ENCODE peak calls at places on chromosomes 16 and 17, in eight cellular contexts. K, N, Q, F, R, X, P and A are unnamed samples.

GRCh38 chr17:57648720-57649119 is 96.4 kb downstream of the CCDC182 start:
- DNase-seq in P (no peak), K (no peak), F (no peak), X (no peak), Q (no peak), N (no peak), R (no peak), A (no peak)

GRCh38 chr17:68698761-68699160 is 97.6 kb upstream of the FAM20A start:
- DNase-seq in Q (peak), N (no peak), R (no peak), F (no peak), X (no peak), K (no peak), P (no peak), A (no peak)

GRCh38 chr16:79728048-79728922 is 127.7 kb upstream of the MAF start:
- DNase-seq in Q (no peak), R (peak), K (no peak), N (no peak), F (no peak), P (no peak), X (no peak), A (no peak)

GRCh38 chr16:8660841-8661301 is 13.5 kb upstream of the ABAT start:
- DNase-seq in N (peak), Q (peak), P (peak), R (peak), X (peak), F (no peak), K (no peak), A (peak)

GRCh38 chr16:53445534-53445933 is 11.3 kb downstream of the RBL2 start:
- DNase-seq in Q (no peak), K (no peak), R (no peak), X (no peak), N (no peak), P (no peak), F (no peak), A (no peak)

GRCh38 chr16:637081-638018 is 1.2 kb upstream of the METTL26 start:
- DNase-seq in P (peak), F (peak), X (peak), Q (peak), N (peak), K (peak), R (no peak), A (peak)

GRCh38 chr17:50047488-50048126 is 8.3 kb upstream of the ITGA3 start:
- DNase-seq in R (no peak), K (no peak), F (no peak), Q (peak), N (no peak), P (peak), X (no peak), A (no peak)

GRCh38 chr17:4154201-4154600 is 11.2 kb downstream of the CYB5D2 start:
- DNase-seq in R (no peak), Q (no peak), K (no peak), X (no peak), P (no peak), F (no peak), N (no peak), A (no peak)

GRCh38 chr17:9557356-9557755 is 18.3 kb downstream of the STX8 start:
- DNase-seq in Q (peak), F (no peak), X (no peak), R (no peak), K (no peak), P (no peak), N (no peak), A (no peak)

GRCh38 chr17:81253358-81254131 is 14.4 kb downstream of the NDUFAF8 start:
- DNase-seq in F (no peak), Q (peak), X (peak), K (no peak), R (no peak), P (peak), N (no peak), A (peak)

GRCh38 chr17:78179372-78179771 is 7.5 kb downstream of the TK1 start:
- DNase-seq in Q (peak), P (peak), F (no peak), R (no peak), N (no peak), K (no peak), X (no peak), A (no peak)

GRCh38 chr17:16878547-16879100 is 93.3 kb downstream of the TNFRSF13B start:
- DNase-seq in Q (no peak), F (no peak), R (no peak), X (no peak), K (peak), N (no peak), P (no peak), A (no peak)

GRCh38 chr17:9956474-9957131 is 51.5 kb upstream of the RCVRN start:
- DNase-seq in K (no peak), R (no peak), P (no peak), X (no peak), F (no peak), N (no peak), Q (no peak), A (no peak)

GRCh38 chr17:64784353-64784798 is 122.3 kb upstream of the SMURF2 start:
- DNase-seq in R (no peak), F (no peak), N (no peak), Q (no peak), K (peak), P (no peak), X (no peak), A (no peak)

GRCh38 chr17:17440938-17441730 is 35.7 kb upstream of the MED9 start:
- DNase-seq in P (no peak), Q (peak), K (peak), N (no peak), F (no peak), X (no peak), R (no peak), A (no peak)

GRCh38 chr17:76534831-76535732 is 2.4 kb downstream of the CYGB start:
- DNase-seq in R (no peak), Q (peak), X (peak), P (no peak), K (no peak), N (peak), F (no peak), A (no peak)

GRCh38 chr17:4719684-4720221 is 9.3 kb downstream of the ARRB2 start:
- DNase-seq in F (no peak), K (no peak), X (no peak), P (no peak), N (no peak), Q (no peak), R (no peak), A (no peak)

GRCh38 chr16:2039286-2040030 is 8.2 kb downstream of the NTHL1 start:
- DNase-seq in R (no peak), X (peak), P (peak), F (peak), N (peak), Q (peak), K (no peak), A (peak)

GRCh38 chr16:61024180-61024900 is 1011.9 kb downstream of the CDH8 start:
- DNase-seq in R (no peak), X (no peak), N (no peak), F (no peak), K (no peak), Q (no peak), P (no peak), A (no peak)

GRCh38 chr17:78365561-78366108 is 5.8 kb upstream of the SOCS3 start:
- DNase-seq in P (no peak), F (no peak), K (no peak), R (peak), X (no peak), N (no peak), Q (peak), A (no peak)

GRCh38 chr16:56910654-56911539 is 21.0 kb upstream of the HERPUD1 start:
- DNase-seq in P (peak), Q (peak), K (no peak), R (no peak), F (peak), N (no peak), X (no peak), A (no peak)

GRCh38 chr17:2214887-2215615 is 88.5 kb downstream of the SMG6 start:
- DNase-seq in F (no peak), K (no peak), X (peak), Q (peak), P (peak), R (no peak), N (peak), A (no peak)

GRCh38 chr17:73933164-73933766 is 270.2 kb upstream of the RPL38 start:
- DNase-seq in F (no peak), R (no peak), N (no peak), P (no peak), K (peak), Q (no peak), X (no peak), A (no peak)

GRCh38 chr17:73933871-73934270 is 269.6 kb upstream of the RPL38 start:
- DNase-seq in X (no peak), R (no peak), F (no peak), K (no peak), Q (no peak), N (no peak), P (no peak), A (no peak)

GRCh38 chr17:73932216-73932749 is 271.2 kb upstream of the RPL38 start:
- DNase-seq in K (peak), R (no peak), Q (no peak), F (no peak), N (no peak), P (no peak), X (no peak), A (no peak)

GRCh38 chr17:73934696-73935095 is 268.8 kb upstream of the RPL38 start:
- DNase-seq in X (no peak), F (no peak), K (no peak), N (no peak), P (no peak), R (no peak), Q (no peak), A (no peak)

DNA sequence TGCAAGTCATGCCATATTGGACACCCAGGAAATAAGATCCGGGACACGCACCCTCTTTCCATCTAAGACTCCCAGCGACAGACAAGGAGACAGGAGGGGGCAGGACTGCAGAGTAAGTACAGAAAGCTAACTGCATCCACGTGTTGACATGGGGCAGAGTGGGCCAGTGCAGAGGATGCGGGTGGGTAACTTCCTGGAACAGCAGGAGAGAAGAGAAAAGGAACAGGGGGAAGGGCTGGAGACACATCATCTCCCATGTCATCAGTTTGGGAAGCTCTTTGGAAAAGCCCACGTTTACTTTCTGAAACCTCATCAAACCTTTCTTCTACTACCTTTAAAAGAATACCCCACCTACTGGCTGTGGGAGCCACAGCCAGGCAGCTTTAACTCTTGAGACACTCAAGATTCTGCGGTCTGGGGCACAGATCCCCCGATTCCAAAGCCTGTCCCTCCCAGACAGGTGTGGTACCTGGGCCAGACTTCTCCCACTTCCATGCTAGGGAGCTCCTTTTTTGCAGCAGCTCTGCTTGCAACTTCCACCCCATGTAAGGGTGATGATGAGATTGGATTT is 273.5 kb upstream of the RPL38 start:
- DNase-seq in K (peak), F (no peak), X (no peak), Q (no peak), N (no peak), R (no peak), P (no peak), A (no peak)
- TF ChIP-seq CTCF in K (no peak), F (no peak), X (no peak), Q (no peak), N (no peak), R (peak), P (no peak), A (no peak)

GRCh38 chr17:38799501-38800236 is at the start of gene PIP4K2B:
- DNase-seq in K (peak), P (peak), F (peak), R (peak), N (peak), Q (peak), X (peak), A (peak)

GRCh38 chr17:38797091-38797490 is 2.3 kb downstream of the PIP4K2B start:
- DNase-seq in X (no peak), P (peak), F (no peak), N (no peak), K (no peak), R (no peak), Q (peak), A (no peak)

GRCh38 chr17:38800237-38800760 is 943 bp upstream of the PIP4K2B start:
- DNase-seq in Q (no peak), F (no peak), N (no peak), P (no peak), K (no peak), R (no peak), X (no peak), A (no peak)

GRCh38 chr17:38797828-38798227 is 1.5 kb downstream of the PIP4K2B start:
- DNase-seq in P (peak), R (no peak), K (no peak), Q (peak), X (no peak), N (no peak), F (no peak), A (no peak)

DNA sequence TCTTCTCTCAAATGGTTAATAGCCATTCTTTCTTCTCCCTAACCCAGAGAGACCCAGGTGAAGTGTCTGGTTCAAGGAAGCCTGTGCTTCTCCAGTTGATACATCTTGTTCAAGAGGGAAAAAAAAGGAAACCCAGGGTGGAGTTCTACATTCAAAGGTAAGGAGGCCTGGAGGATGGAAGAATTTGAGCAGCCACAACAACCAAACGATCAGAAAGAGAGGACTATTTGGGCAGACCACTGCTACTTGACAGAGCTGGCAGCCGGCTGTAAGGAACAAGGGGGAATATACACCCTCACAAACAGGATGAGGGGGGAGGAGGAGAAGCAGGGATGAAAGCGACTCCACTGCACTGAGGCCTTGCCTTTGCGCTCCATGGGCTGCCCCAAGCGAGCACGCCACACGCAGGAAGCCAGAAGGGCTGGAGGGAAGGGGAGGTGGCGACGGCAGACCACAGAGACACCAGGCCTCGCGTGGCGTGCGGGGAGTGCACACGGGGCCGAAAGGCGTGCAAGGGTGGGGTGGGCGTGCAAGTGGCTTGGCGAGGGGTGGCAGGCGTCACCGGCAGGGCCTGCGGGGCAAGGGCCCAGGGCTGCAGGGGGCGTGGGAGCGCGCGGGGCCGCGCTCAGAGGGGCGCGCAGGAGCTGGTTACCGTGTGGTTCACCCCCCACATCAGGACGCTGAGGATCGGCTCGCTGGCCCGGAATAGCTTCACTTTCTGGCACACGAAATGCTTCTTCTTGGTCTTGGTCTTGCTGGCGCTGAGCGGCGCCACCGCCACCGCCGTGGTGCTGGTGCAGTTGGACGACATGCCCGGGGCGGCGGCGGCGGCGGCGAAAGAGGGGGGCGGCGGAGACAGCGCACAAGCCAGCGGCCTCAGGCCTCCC is 499 bp downstream of the PIP4K2B start:
- DNase-seq in X (peak), K (peak), F (no peak), N (peak), Q (peak), P (peak), R (no peak), A (peak)
- TF ChIP-seq CTCF in X (peak), K (no peak), F (no peak), N (no peak), Q (no peak), P (no peak), R (no peak), A (no peak)

GRCh38 chr16:88338111-88338510 is 44.6 kb upstream of the ZNF469 start:
- DNase-seq in R (no peak), K (no peak), P (peak), X (no peak), F (no peak), N (no peak), Q (no peak), A (no peak)
- TF ChIP-seq CTCF in R (peak), K (no peak), P (peak), X (no peak), F (no peak), N (no peak), Q (no peak), A (peak)

DNA sequence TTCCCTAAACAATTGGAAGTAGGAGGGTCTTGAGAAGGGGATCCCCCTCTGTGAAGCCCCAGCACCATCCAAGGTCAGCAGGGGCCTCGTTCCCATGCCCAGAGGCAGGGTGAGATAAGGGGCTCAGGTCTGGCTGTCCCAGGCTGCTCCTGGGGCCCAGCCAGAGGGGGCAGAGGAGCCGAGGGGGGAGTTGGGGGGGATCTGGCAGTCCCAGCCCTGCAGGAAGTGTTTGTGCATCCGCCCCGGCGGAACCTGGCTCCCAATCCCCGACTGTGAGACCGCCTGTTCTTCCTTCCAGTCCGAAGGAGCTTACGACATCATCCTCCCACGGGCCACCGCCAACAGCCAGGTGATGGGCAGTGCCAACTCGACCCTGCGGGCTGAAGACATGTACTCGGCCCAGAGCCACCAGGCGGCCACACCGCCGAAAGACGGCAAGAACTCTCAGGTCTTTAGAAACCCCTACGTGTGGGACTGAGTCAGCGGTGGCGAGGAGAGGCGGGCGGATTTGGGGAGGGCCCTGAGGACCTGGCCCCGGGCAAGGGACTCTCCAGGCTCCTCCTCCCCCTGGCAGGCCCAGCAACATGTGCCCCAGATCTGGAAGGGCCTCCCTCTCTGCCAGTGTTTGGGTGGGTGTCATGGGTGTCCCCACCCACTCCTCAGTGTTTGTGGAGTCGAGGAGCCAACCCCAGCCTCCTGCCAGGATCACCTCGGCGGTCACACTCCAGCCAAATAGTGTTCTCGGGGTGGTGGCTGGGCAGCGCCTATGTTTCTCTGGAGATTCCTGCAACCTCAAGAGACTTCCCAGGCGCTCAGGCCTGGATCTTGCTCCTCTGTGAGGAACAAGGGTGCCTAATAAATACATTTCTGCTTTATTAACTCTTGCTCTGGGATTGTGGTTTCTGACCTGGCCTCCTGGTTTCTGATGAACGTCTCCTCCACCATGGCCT is 14.9 kb downstream of the GPRC5C start:
- DNase-seq in Q (no peak), P (no peak), K (no peak), R (no peak), F (no peak), X (peak), N (peak), A (no peak)
- TF ChIP-seq CTCF in Q (no peak), P (no peak), K (no peak), R (no peak), F (no peak), X (no peak), N (no peak), A (no peak)

DNA sequence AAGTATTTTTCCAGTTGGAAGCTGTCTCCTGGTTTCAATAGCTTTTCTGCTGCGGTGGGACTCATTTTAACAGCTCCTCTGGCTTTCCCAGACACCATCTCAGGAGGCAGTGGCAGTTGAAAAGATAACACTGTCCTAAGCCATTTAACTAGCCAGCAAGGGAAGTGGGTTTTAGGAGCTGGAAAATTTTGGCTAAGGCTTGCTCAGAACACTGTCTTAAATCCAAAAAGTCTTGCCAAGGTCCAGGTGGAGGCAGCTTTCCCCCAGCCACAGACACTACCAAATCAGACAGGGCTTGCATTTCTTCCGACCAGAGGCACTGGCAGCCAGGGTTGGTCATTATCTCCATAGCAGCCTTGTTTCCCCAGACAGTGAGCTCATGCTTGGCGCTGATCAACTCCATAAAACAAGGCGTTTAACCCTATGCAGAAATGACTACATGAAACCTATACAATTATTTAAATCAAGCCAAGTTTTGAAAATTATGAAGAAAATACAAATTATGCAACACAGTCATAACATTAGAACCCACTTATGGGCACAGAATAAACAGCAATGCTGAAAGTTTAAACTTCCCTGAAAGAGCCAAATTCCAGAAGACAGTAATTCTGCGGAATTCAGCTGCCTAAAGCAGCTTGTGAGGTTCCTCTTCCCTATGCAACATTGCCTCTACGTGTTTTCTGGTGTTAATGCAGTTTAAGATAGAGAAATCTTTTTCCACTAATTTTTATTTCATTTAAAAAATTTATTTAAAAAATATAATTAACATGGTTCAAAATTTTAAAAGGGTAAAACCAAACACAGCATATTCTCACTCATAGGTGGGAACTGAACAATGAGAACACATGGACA is 25.0 kb downstream of the GABARAPL2 start:
- DNase-seq in R (no peak), K (peak), N (peak), Q (peak), F (peak), P (peak), X (peak), A (no peak)
- TF ChIP-seq CTCF in R (no peak), K (no peak), N (no peak), Q (no peak), F (peak), P (no peak), X (peak), A (no peak)

DNA sequence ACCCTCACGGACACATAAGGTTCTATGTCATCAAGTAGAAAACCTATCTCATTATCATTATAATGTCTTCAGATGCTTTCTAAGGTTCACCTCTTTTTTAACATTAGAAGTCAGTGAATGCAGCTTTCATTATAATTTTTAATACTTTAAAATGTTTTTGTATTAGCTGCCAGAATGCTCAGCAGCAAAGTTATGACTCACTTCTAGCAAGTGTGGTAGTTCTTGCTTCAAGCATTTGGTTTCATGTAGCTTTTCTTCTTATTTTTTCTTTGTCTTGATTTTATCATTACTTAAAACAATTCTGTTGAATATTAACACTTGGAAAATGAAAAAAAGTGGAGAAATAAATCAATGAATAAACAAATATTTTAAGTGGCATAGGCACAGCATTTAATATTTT is 23.4 kb downstream of the LPCAT2 start:
- DNase-seq in K (no peak), Q (no peak), F (no peak), P (no peak), N (no peak), X (no peak), R (no peak), A (no peak)
- TF ChIP-seq CTCF in K (no peak), Q (no peak), F (no peak), P (no peak), N (no peak), X (no peak), R (no peak), A (no peak)